ENCODE peak calls at places on chromosome 10, in seven cellular contexts. E is IMR-90, M is H9, H is neuronal stem cell, F is mesenchymal stem cell, I is H1, O is mesendoderm. D is an unnamed sample.

GRCh38 chr10:31374146-31374696 is 55.2 kb downstream of the ZEB1 start:
- DNase-seq in H (no peak), I (no peak), E (peak), M (no peak), O (no peak), F (peak), D (no peak)

GRCh38 chr10:78650122-78650521 is 418.6 kb upstream of the ZMIZ1 start:
- DNase-seq in O (no peak), E (peak), M (no peak), F (no peak), I (no peak), H (no peak), D (no peak)

GRCh38 chr10:24951201-24952145 is 933 bp downstream of the PRTFDC1 start:
- DNase-seq in F (peak), O (peak), H (no peak), E (no peak), M (peak), I (peak), D (no peak)

GRCh38 chr10:11697718-11698527 is 44.3 kb upstream of the ECHDC3 start:
- DNase-seq in O (peak), M (no peak), E (no peak), I (no peak), H (no peak), F (no peak), D (no peak)

GRCh38 chr10:6101181-6101580 is 12.3 kb downstream of the RBM17 start:
- DNase-seq in F (no peak), M (no peak), O (no peak), E (no peak), H (no peak), I (no peak), D (no peak)

GRCh38 chr10:128526793-128527375 is 400.7 kb upstream of the MKI67 start:
- DNase-seq in M (peak), I (no peak), O (no peak), F (no peak), H (no peak), E (no peak), D (no peak)

GRCh38 chr10:4653160-4653559 is 172.8 kb upstream of the AKR1E2 start:
- DNase-seq in M (no peak), F (no peak), H (no peak), E (no peak), O (peak), I (no peak), D (no peak)

GRCh38 chr10:121662945-121663917 is 65.0 kb upstream of the FGFR2 start:
- DNase-seq in M (peak), I (peak), E (no peak), H (peak), F (no peak), O (peak), D (no peak)

GRCh38 chr10:88499569-88500470 is 83.3 kb downstream of the RNLS start:
- DNase-seq in E (peak), H (no peak), I (no peak), F (peak), M (no peak), O (no peak), D (peak)

GRCh38 chr10:3452234-3452633 is 279.7 kb upstream of the PITRM1 start:
- DNase-seq in I (no peak), O (peak), F (peak), M (no peak), E (peak), H (no peak), D (no peak)

GRCh38 chr10:34768261-34768971 is 46.7 kb downstream of the PARD3 start:
- DNase-seq in H (no peak), O (peak), F (no peak), E (peak), I (no peak), M (no peak), D (no peak)

GRCh38 chr10:69630651-69631400 is 779 bp downstream of the FAM241B start:
- DNase-seq in O (no peak), M (peak), E (no peak), I (no peak), H (no peak), F (no peak), D (no peak)

GRCh38 chr10:78764846-78765430 is 303.8 kb upstream of the ZMIZ1 start:
- DNase-seq in F (no peak), H (no peak), E (no peak), M (no peak), O (no peak), I (no peak), D (no peak)

GRCh38 chr10:64368298-64368697 is 847.1 kb downstream of the REEP3 start:
- DNase-seq in F (no peak), E (no peak), I (no peak), O (no peak), H (no peak), M (no peak), D (no peak)

GRCh38 chr10:89283174-89283987 is 18.5 kb upstream of the IFIT2 start:
- DNase-seq in O (no peak), I (no peak), H (no peak), E (peak), F (peak), M (no peak), D (no peak)

GRCh38 chr10:44300666-44301649 is 83.9 kb downstream of the CXCL12 start:
- DNase-seq in M (no peak), F (peak), H (no peak), O (peak), E (peak), I (no peak), D (peak)

GRCh38 chr10:59805043-59805442 is 51.8 kb upstream of the MRLN start:
- DNase-seq in F (peak), H (peak), E (peak), O (peak), M (peak), I (peak), D (no peak)

GRCh38 chr10:84256510-84257342 is 11.9 kb downstream of the RGR start:
- DNase-seq in M (peak), O (peak), F (no peak), I (peak), H (peak), E (peak), D (no peak)

GRCh38 chr10:72248477-72249151 is 25.1 kb upstream of the DDIT4 start:
- DNase-seq in O (peak), H (no peak), I (no peak), F (peak), E (no peak), M (peak), D (no peak)

GRCh38 chr10:68043030-68043429 is 32.1 kb downstream of the HERC4 start:
- DNase-seq in M (no peak), E (peak), H (no peak), F (peak), O (no peak), I (no peak), D (no peak)

GRCh38 chr10:84076047-84076388 is 63.3 kb upstream of the GHITM start:
- DNase-seq in H (no peak), F (peak), O (peak), E (peak), M (no peak), I (no peak), D (peak)

GRCh38 chr10:13956826-13957225 is 370.1 kb downstream of the PRPF18 start:
- DNase-seq in I (no peak), H (no peak), E (peak), O (peak), F (peak), M (no peak), D (peak)

GRCh38 chr10:99328579-99329237 is 448 bp upstream of the CNNM1 start:
- DNase-seq in H (no peak), O (peak), I (no peak), M (no peak), E (peak), F (no peak), D (no peak)

GRCh38 chr10:11255796-11256444 is 238.2 kb downstream of the CELF2 start:
- DNase-seq in I (no peak), H (no peak), E (no peak), M (no peak), F (no peak), O (no peak), D (no peak)

GRCh38 chr10:43863859-43864591 is 215.3 kb upstream of the ZNF32 start:
- DNase-seq in O (no peak), M (no peak), I (no peak), F (peak), E (peak), H (no peak), D (no peak)

GRCh38 chr10:89301721-89302445 is at the start of gene IFIT2:
- DNase-seq in M (no peak), I (no peak), F (peak), O (no peak), H (no peak), E (peak), D (peak)

GRCh38 chr10:132689721-132690360 is 96.1 kb downstream of the NKX6-2 start:
- DNase-seq in O (no peak), F (no peak), H (no peak), E (no peak), I (no peak), M (peak), D (no peak)

GRCh38 chr10:46028584-46029570 is 1.5 kb downstream of the NCOA4 start:
- DNase-seq in M (no peak), H (peak), F (peak), I (no peak), E (peak), O (peak), D (peak)

GRCh38 chr10:119933179-119933578 is 40.6 kb downstream of the SEC23IP start:
- DNase-seq in O (peak), F (no peak), M (no peak), H (peak), I (no peak), E (peak), D (peak)

GRCh38 chr10:13834581-13835286 is 248.0 kb downstream of the PRPF18 start:
- DNase-seq in O (peak), H (no peak), I (no peak), E (peak), M (no peak), F (peak), D (peak)

GRCh38 chr10:4450981-4451501 is 375.0 kb upstream of the AKR1E2 start:
- DNase-seq in O (peak), H (no peak), F (peak), M (no peak), I (no peak), E (peak), D (peak)

GRCh38 chr10:86569335-86569734 is 47.7 kb upstream of the WAPL start:
- DNase-seq in H (no peak), O (no peak), E (no peak), M (no peak), I (no peak), F (no peak), D (no peak)
- H3K23ac ChIP-seq in H (no peak), O (no peak), E (no peak), M (no peak), I (no peak), F (no peak), D (no peak)

DNA sequence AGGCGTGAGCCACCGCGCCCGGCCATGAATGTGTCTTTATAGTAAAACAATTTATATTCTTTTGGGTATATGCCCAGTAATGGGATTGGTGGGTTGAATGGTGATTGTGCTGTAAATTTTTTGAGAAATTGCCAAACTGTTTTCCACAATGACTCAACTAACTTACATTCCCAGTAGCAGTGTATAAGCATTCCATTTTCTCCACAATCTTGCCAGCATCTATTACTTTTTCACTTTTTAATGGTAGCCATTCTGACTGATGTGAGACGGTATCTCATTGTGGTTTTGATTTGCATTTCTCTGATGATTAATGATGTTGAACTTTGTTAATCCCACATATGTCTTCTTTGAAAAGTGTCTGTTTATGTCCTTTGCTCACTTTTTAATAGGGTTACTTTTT is 1187.9 kb downstream of the XPNPEP1 start:
- DNase-seq in I (no peak), O (no peak), F (peak), M (no peak), H (no peak), E (peak), D (no peak)
- H3K23ac ChIP-seq in I (no peak), O (no peak), F (no peak), M (no peak), H (no peak), E (no peak), D (no peak)

DNA sequence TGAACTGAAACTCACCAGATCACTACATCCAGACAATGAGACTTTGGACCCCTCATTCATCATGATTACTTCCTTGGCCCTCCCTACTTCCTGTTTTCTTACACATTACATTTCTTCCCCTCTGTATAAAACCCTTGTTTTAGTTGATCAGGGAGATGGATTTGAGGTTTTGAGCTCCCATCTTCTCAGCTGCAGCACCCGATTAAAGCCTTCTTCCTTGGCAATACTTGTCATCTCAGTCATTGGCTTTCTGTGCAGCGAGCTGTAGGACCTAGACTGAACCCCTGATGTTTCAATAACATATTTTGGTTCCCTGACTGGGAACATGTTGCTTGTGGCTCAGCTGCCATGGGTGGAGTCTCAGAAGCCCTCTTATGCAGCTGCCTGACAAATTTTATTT is 33.1 kb downstream of the NOLC1 start:
- DNase-seq in I (no peak), E (no peak), M (no peak), O (no peak), F (no peak), H (no peak), D (no peak)
- H3K23ac ChIP-seq in I (no peak), E (no peak), M (no peak), O (no peak), F (no peak), H (no peak), D (no peak)

DNA sequence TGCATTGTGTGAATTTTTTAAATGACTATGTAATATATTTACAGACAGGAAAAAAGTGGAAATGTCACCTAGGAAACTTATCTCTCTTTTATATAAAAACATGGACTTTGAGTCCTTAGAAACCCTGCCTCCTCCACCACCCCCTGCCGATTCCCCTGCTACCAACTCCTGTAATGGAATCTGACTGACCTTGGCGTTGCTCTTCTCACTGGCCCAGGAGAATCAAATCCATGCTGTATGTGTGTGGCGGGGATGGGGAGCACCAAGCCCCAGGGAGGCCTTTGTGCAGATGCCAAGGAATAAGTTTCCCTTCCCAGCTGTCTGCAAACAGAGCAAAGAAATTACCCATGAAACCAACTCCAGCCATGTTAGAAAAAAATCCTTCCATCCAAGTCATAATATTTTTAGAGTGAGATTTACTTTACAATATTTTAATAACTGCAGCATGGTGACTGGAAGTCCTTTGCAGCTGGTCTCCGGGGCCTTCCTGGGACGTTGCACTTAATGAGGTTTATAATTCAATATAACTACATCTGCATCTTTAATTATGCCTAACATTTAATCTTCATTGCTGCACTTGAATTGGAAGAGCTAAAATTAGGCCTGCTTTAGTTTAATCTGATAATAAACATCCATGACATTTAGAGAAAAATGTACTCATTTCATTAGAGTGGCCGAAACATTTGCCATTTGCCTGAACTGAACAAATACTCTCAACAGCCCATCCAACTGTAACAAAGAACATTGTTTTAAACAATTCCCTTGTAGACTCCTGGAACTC is 111.4 kb upstream of the CACUL1 start:
- DNase-seq in E (no peak), F (no peak), I (no peak), M (no peak), H (no peak), O (no peak), D (no peak)
- H3K23ac ChIP-seq in E (no peak), F (no peak), I (no peak), M (no peak), H (no peak), O (no peak), D (peak)

GRCh38 chr10:97948822-97949221 is 81.6 kb downstream of the CRTAC1 start:
- DNase-seq in F (no peak), M (no peak), H (no peak), I (no peak), O (peak), E (no peak), D (no peak)
- H3K23ac ChIP-seq in F (no peak), M (no peak), H (no peak), I (no peak), O (no peak), E (no peak), D (no peak)

DNA sequence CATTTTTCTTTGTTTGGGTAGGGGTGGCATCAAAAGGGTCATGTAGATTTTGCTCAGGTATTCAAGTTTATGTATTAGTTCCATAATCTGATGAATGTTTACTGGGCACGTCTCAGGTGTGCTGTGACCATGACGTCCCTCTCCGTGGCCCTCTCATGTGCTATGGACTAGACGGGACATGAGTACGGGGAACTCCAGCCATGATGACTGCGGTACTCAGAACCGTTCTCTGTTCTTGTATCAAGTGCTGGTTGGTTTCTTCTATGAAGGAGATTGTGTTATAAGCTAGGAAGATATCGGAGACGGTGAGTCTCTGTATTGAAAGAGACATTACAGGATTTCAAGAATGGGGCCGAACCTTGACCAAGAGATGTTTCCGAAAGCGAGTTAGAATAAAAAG is 116.5 kb upstream of the ADARB2 start:
- DNase-seq in F (no peak), E (no peak), I (no peak), M (no peak), H (no peak), O (no peak), D (no peak)
- H3K23ac ChIP-seq in F (no peak), E (no peak), I (no peak), M (no peak), H (no peak), O (no peak), D (no peak)

DNA sequence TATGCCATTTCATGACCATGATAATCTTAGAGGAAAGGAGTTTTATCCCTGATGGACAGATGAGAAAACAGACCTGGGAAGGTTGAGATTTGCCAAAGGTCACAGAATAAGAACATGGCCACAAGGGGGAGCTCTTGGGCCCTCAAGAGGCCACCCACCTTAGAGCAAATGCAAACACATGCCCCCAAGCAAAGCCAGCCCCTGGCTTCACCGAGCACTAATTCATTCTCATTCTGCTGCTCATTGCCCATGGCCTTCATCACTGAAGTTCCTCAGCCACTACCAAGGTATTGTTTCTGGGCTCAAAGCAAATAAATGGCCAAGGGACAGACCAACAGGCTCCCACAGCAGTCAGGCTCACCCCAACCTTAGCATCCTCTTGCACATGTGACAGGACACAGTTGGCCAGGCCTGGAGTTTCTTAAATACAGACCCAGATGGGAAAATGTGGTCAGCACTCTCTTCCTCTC is 44.2 kb downstream of the PDLIM1 start:
- DNase-seq in M (peak), F (peak), I (no peak), H (peak), E (peak), O (peak), D (peak)
- H3K23ac ChIP-seq in M (no peak), F (no peak), I (no peak), H (no peak), E (peak), O (no peak), D (no peak)

DNA sequence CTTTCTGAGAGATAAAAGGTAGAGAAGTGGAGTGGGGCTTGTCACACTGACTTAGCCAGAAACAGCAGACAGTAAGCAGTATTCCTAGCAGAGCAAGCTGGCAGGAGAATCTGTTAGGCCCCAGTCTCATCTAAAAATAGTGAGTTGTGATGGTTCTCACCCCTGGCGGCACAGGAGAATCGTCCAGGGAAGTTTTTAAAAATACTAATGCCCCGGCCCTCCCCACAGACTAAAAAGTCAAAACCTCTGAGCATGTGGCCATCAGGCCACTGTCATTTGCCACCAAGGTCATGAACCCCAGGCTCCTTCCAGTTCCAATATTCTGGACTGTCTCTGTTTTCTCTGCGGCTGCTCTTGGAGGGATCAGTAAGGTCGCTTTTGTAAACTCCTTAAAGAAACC is 34.0 kb downstream of the LYZL1 start:
- DNase-seq in O (no peak), M (no peak), I (no peak), H (no peak), F (no peak), E (no peak), D (no peak)
- H3K23ac ChIP-seq in O (no peak), M (no peak), I (no peak), H (no peak), F (no peak), E (no peak), D (no peak)

D was measured in trophoblast cell.